ENCODE peak calls at places on chromosomes 7 and 10, in five cellular contexts. G is PC-3, P is fibroblast of lung, O is heart right ventricle, Q is left ventricle myocardium inferior. R is an unnamed sample.

GRCh38 chr10:133117688-133118071 is 30.0 kb downstream of the ADGRA1 start:
- DNase-seq in O (peak; percentile 71), G (no peak), Q (peak; percentile 49), P (no peak), R (no peak)

GRCh38 chr7:11650030-11650429 is 182.0 kb downstream of the THSD7A start:
- DNase-seq in Q (no peak), P (peak; percentile 55), O (no peak), G (peak; percentile 18), R (peak; percentile 30)

GRCh38 chr10:102651455-102652169 is 7.3 kb downstream of the TRIM8 start:
- DNase-seq in O (no peak), P (no peak), G (no peak), Q (no peak), R (no peak)

GRCh38 chr7:11706666-11707605 is 125.1 kb downstream of the THSD7A start:
- DNase-seq in G (peak; percentile 65), Q (no peak), O (no peak), P (no peak), R (peak; percentile 45)

GRCh38 chr10:79071535-79071923 is 2.8 kb downstream of the ZMIZ1 start:
- DNase-seq in G (no peak), P (no peak), Q (no peak), O (no peak), R (no peak)

GRCh38 chr7:115356139-115356746 is 434.3 kb downstream of the MDFIC start:
- DNase-seq in P (peak; percentile 61), G (peak; percentile 48), O (no peak), Q (no peak), R (peak; percentile 64)

GRCh38 chr7:111362660-111363059 is 199.6 kb downstream of the IMMP2L start:
- DNase-seq in P (peak; percentile 71), G (peak; percentile 8), Q (no peak), O (no peak), R (peak; percentile 78)

GRCh38 chr10:132509506-132510173 is 27.9 kb upstream of the INPP5A start:
- DNase-seq in Q (no peak), P (no peak), O (no peak), G (no peak), R (no peak)

GRCh38 chr10:48577158-48577557 is 27.7 kb downstream of the ARHGAP22 start:
- DNase-seq in Q (no peak), O (no peak), G (no peak), P (no peak), R (no peak)

GRCh38 chr7:55467047-55467593 is 102.0 kb downstream of the LANCL2 start:
- DNase-seq in Q (no peak), P (no peak), G (no peak), O (no peak), R (no peak)

GRCh38 chr10:47186941-47187340 is 113.1 kb upstream of the GDF10 start:
- DNase-seq in G (no peak), O (no peak), P (no peak), Q (no peak), R (no peak)
- H3K4me1 ChIP-seq in G (peaks cover 16% of the 10 kb centered on the region), O (no peaks in the 10 kb centered on the region), P (no peaks in the 10 kb centered on the region), Q (no peaks in the 10 kb centered on the region), R (no peaks in the 10 kb centered on the region)

GRCh38 chr10:110069502-110069982 is 61.8 kb downstream of the ADD3 start:
- DNase-seq in G (no peak), O (no peak), Q (no peak), P (peak; percentile 30), R (no peak)
- H3K4me1 ChIP-seq in G (peaks cover 7% of the 10 kb centered on the region), O (peaks cover 45% of the 10 kb centered on the region), Q (peaks cover 99% of the 10 kb centered on the region), P (peaks cover 10% of the 10 kb centered on the region), R (peaks cover 42% of the 10 kb centered on the region)

DNA sequence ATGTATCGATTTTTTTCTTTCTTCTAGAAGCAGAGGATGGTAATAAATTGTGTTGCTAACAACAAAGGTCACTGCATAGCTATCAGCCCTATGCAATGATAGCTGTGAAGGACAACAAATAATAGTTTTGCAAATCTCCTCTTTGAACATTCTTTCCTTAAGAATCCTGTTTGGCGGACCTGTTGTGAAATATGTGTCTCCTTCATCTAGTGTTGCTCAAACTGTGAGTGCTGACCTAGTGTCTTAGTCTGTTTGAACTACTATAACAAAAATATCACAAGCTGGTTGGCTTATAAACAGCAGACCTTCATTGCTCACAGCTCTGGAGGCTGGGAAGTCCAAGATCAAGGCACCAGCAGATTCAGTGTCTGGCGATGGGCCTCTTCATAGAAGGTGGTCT is 53.7 kb downstream of the CAV1 start:
- DNase-seq in Q (no peak), O (no peak), G (no peak), P (no peak), R (no peak)
- H3K4me1 ChIP-seq in Q (peaks cover 61% of the 10 kb centered on the region), O (peaks cover 31% of the 10 kb centered on the region), G (peaks cover 46% of the 10 kb centered on the region), P (peaks cover 29% of the 10 kb centered on the region), R (peaks cover 71% of the 10 kb centered on the region)

GRCh38 chr10:13703997-13704536 is 117.3 kb downstream of the PRPF18 start:
- DNase-seq in G (no peak), Q (no peak), P (no peak), O (no peak), R (no peak)
- H3K4me1 ChIP-seq in G (peaks cover 12% of the 10 kb centered on the region), Q (peaks cover 88% of the 10 kb centered on the region), P (peaks cover 9% of the 10 kb centered on the region), O (peaks cover 47% of the 10 kb centered on the region), R (peaks cover 9% of the 10 kb centered on the region)

DNA sequence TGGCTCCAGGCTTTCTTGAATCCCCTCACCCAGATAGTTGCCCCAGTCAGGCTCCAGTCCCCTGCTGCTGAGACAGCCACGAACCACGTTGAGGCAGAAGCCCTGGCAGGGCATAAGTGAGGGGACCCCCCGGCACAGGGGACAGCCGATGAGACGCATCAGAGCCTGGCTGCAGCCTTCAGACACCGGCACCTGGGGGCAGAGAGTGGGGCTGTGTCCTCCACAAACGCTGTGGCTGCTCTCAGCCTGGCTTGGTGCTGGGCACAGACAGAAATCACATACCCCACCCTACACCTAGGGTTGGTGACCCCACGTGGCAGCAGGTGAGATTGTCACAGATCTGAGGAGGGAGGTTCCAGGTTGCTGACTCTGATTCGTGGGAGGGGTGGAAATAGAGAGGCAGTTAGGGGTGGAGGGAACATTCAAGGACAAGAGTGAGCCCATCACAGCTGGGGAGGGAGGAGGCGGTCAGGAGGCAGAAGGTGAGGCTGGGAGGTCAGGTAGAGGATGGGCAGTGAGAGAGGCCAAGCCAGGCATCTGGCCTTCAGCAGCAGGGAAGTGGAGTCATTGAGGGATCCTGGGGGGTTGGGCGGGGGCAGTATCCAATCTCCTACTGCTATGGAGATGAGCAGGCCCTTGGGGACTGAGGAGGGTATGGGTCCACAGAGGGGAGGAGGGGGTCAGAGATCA is 3.2 kb downstream of the GPC2 start:
- DNase-seq in G (no peak), Q (no peak), O (no peak), P (no peak), R (no peak)
- H3K4me1 ChIP-seq in G (peaks cover 9% of the 10 kb centered on the region), Q (peaks cover 28% of the 10 kb centered on the region), O (peaks cover 19% of the 10 kb centered on the region), P (no peaks in the 10 kb centered on the region), R (no peaks in the 10 kb centered on the region)

GRCh38 chr7:132095-132482 is 60.3 kb upstream of the FAM20C start:
- DNase-seq in G (no peak), O (no peak), Q (no peak), P (no peak), R (no peak)

GRCh38 chr7:128311-129080 is 63.9 kb upstream of the FAM20C start:
- DNase-seq in G (no peak), O (no peak), P (no peak), Q (no peak), R (no peak)

GRCh38 chr7:131111-132094 is 61.0 kb upstream of the FAM20C start:
- DNase-seq in Q (peak; percentile 74), O (peak; percentile 65), P (peak; percentile 32), G (no peak), R (peak; percentile 75)

GRCh38 chr7:129363-130221 is 62.8 kb upstream of the FAM20C start:
- DNase-seq in G (no peak), P (peak; percentile 73), O (peak; percentile 15), Q (no peak), R (peak; percentile 73)

GRCh38 chr7:130222-130572 is 62.2 kb upstream of the FAM20C start:
- DNase-seq in G (no peak), O (no peak), Q (no peak), P (no peak), R (no peak)
- H3K4me1 ChIP-seq in G (no peaks in the 10 kb centered on the region), O (peaks cover 17% of the 10 kb centered on the region), Q (peaks cover 31% of the 10 kb centered on the region), P (peaks cover 9% of the 10 kb centered on the region), R (peaks cover 16% of the 10 kb centered on the region)

DNA sequence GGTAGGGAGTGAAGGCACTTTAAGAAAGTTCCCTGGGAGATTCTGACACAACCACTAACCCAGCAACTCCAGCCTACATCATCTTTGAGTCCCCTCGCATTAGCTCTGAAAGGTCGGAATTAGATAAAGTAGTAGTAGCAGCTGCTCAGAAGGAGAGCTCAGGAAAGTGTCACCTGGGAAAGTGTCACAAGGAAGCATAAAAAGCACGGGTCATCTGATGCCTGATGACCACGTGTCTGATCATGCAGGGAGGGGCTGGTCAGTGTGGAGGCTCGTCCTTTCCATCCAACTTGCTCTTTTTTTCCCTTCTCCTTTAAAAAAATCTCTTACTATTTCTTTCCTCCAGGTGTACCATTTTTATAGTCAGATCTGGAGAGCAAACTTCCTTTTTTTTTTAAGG is 47.1 kb upstream of the PDCD4 start:
- DNase-seq in P (no peak), Q (no peak), G (no peak), O (no peak), R (no peak)
- H3K4me1 ChIP-seq in P (no peaks in the 10 kb centered on the region), Q (peaks cover 97% of the 10 kb centered on the region), G (peaks cover 9% of the 10 kb centered on the region), O (peaks cover 35% of the 10 kb centered on the region), R (peaks cover 16% of the 10 kb centered on the region)

DNA sequence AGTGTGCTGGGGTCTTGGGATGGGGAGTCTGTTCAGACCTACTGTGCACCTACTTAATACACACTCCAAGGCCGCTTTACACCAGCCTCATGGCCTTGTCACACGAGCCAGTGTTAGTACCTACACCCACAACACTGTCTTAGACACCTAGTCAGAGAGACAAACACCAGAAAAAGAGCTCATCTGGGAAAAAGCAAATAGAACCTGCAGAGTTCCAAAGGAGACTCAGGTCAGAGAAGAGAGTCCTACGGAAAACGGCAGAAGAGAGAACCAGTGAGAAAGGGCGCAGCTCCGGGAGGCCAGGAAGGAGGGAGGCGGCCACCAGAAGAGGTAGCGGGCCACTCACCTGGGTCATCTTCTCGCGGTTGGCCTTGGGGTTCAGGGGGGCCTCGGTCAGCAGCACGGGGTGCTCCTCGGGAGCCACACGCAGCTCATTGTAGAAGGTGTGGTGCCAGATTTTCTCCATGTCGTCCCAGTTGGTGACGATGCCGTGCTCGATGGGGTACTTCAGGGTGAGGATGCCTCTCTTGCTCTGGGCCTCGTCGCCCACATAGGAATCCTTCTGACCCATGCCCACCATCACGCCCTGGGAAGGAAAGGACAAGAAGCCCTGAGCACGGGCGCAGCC is 105.3 kb upstream of the TNRC18 start:
- DNase-seq in G (no peak), Q (no peak), O (no peak), P (no peak), R (peak; percentile 36)
- H3K4me1 ChIP-seq in G (peaks cover 22% of the 10 kb centered on the region), Q (peaks cover 65% of the 10 kb centered on the region), O (peaks cover 16% of the 10 kb centered on the region), P (peaks cover 10% of the 10 kb centered on the region), R (no peaks in the 10 kb centered on the region)

R was measured in GM23248.